ENCODE peak calls at places on chromosomes 11 and 22, in five cellular contexts. W, H, Y, O and G are unnamed samples.

GRCh38 chr22:36486619-36487384 is 5.4 kb upstream of the TXN2 start:
- DNase-seq in H (peak; percentile 64), O (no peak), W (no peak), Y (peak; percentile 44), G (peak; percentile 56)

GRCh38 chr11:98300777-98301176 is 720.0 kb upstream of the CNTN5 start:
- DNase-seq in H (no peak), Y (no peak), W (no peak), O (no peak), G (no peak)

GRCh38 chr11:34625576-34625975 is 4.7 kb downstream of the EHF start:
- DNase-seq in Y (no peak), O (no peak), W (no peak), H (no peak), G (no peak)

GRCh38 chr11:108757630-108758029 is 92.8 kb downstream of the DDX10 start:
- DNase-seq in Y (no peak), H (no peak), W (no peak), O (no peak), G (no peak)

GRCh38 chr11:127000291-127000968 is at the start of gene KIRREL3:
- DNase-seq in H (no peak), Y (no peak), O (no peak), W (no peak), G (no peak)

GRCh38 chr11:120998581-120998980 is 25.3 kb upstream of the TBCEL start:
- DNase-seq in W (no peak), O (no peak), H (no peak), Y (no peak), G (no peak)

GRCh38 chr22:19986011-19986409 is 30.6 kb downstream of the ARVCF start:
- DNase-seq in W (no peak), Y (no peak), O (no peak), H (no peak), G (no peak)

GRCh38 chr22:36411589-36412258 is 24.0 kb upstream of the MYH9 start:
- DNase-seq in W (no peak), H (peak; percentile 73), Y (no peak), O (no peak), G (no peak)

GRCh38 chr11:1307163-1307870 is 2.1 kb downstream of the TOLLIP start:
- DNase-seq in Y (peak; percentile 83), O (no peak), H (peak; percentile 59), W (no peak), G (no peak)

GRCh38 chr11:77197626-77198320 is 69.7 kb downstream of the MYO7A start:
- DNase-seq in O (no peak), W (no peak), Y (no peak), H (peak; percentile 44), G (no peak)

GRCh38 chr22:40808018-40808841 is 10.9 kb downstream of the SLC25A17 start:
- DNase-seq in Y (no peak), O (no peak), W (no peak), H (no peak), G (peak; percentile 6)

GRCh38 chr11:70410276-70410675 is 11.9 kb downstream of the CTTN start:
- DNase-seq in W (no peak), Y (no peak), O (peak; percentile 87), H (no peak), G (no peak)

GRCh38 chr11:71309181-71309580 is 56.8 kb upstream of the SHANK2 start:
- DNase-seq in H (peak; percentile 16), Y (no peak), W (no peak), O (no peak), G (no peak)

GRCh38 chr22:37309221-37310074 is 27.1 kb downstream of the CYTH4 start:
- DNase-seq in W (no peak), H (no peak), O (no peak), Y (no peak), G (no peak)

GRCh38 chr11:404551-405264 is 10.1 kb downstream of the SIGIRR start:
- DNase-seq in O (no peak), W (no peak), Y (no peak), H (peak; percentile 55), G (no peak)

GRCh38 chr11:96324912-96325311 is 18.1 kb downstream of the MAML2 start:
- DNase-seq in H (no peak), W (no peak), Y (peak; percentile 84), O (no peak), G (peak; percentile 82)

DNA sequence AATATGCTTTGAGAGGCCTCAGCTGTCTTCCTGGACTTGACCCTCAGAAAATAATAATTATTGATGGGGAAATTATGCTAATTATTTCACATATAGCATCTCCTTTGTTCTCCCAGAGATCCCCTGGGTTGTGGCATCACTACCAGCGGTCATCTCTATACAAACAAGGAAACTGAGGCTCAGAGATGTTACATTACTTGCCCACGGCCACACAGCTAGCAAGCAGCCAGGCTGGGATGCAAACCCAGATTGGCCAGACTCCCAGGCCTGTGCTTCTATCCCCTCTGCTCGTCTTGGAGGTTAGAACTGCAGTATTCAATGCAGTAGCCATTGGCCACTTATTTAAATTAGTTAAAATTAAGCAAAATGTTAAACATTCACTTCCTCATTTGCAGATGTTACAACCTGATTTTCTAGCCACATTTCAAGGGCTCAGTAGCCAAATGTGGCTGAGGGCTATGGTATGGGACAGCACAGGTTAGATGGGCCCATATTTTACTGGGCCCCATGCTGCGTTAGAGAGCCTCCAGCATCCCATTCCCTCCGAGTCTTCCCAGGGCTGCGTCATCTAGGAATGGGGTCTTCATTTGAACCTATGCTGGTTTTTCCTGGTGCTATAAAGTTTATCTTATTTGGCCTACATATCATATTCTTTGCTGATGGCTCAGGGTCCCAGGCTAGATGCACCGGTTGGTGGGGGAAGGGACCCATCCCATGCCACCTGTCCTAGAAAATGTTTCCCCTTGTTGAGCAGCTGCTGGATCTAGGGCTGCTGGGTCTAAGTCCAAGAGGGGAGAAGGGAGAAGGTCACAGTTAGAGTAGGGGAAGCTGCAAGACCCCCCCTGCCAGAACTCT is 2.2 kb downstream of the SLC35C1 start:
- DNase-seq in H (no peak), Y (no peak), O (no peak), W (no peak), G (no peak)
- H3K4me3 ChIP-seq in H (no peak overlapping the region), Y (no peak overlapping the region), O (peak overlapping the region; percentile 88), W (peak overlapping the region; percentile 93), G (peak overlapping the region; percentile 93)

GRCh38 chr11:10519630-10520029 is 21.4 kb downstream of the RNF141 start:
- DNase-seq in Y (peak; percentile 75), H (no peak), O (no peak), W (no peak), G (no peak)

GRCh38 chr11:10524471-10524870 is 16.5 kb downstream of the RNF141 start:
- DNase-seq in O (no peak), Y (peak; percentile 31), H (no peak), W (no peak), G (no peak)

GRCh38 chr11:10522921-10523320 is 18.1 kb downstream of the RNF141 start:
- DNase-seq in H (no peak), Y (peak; percentile 55), O (no peak), W (no peak), G (peak; percentile 13)

GRCh38 chr11:10520562-10520961 is 20.4 kb downstream of the RNF141 start:
- DNase-seq in Y (no peak), H (no peak), W (no peak), O (no peak), G (no peak)

DNA sequence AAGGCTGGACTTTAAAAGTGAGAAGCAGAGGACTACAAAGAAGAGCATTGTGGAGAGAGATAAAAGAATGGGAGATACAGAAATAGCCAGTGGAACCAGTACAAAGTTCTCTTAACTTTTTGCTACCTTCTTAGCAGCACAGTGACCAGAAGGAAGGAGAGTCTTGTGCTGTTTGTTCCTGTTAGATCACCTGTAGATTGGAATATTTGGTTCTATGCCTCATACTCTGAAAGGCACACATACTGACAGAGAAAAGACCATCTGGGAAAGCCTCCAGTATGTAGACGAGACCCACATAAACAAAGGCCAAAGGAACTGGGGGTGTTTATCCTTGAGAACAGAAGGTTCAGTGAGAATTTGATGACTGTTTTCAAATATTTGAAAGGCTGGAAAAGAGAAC is 18.7 kb downstream of the RNF141 start:
- DNase-seq in Y (no peak), W (no peak), O (no peak), H (no peak), G (no peak)
- TF ChIP-seq CTCF in Y (no peak), W (no peak), O (no peak), H (no peak), G (no peak)

GRCh38 chr11:67506426-67507032 is 1.4 kb upstream of the PITPNM1 start:
- DNase-seq in Y (no peak), O (no peak), W (no peak), H (peak; percentile 61), G (no peak)

GRCh38 chr11:67510023-67510345 is 2.0 kb upstream of the CDK2AP2 start:
- DNase-seq in O (no peak), H (no peak), W (no peak), Y (no peak), G (no peak)

GRCh38 chr11:67508486-67509121 is 642 bp upstream of the CDK2AP2 start:
- DNase-seq in H (peak; percentile 100), Y (peak; percentile 79), O (peak; percentile 99), W (peak; percentile 88), G (peak; percentile 95)

GRCh38 chr11:67507242-67507890 is 596 bp downstream of the CDK2AP2 start:
- DNase-seq in O (peak; percentile 68), H (peak; percentile 80), W (peak; percentile 29), Y (peak; percentile 73), G (peak; percentile 67)

DNA sequence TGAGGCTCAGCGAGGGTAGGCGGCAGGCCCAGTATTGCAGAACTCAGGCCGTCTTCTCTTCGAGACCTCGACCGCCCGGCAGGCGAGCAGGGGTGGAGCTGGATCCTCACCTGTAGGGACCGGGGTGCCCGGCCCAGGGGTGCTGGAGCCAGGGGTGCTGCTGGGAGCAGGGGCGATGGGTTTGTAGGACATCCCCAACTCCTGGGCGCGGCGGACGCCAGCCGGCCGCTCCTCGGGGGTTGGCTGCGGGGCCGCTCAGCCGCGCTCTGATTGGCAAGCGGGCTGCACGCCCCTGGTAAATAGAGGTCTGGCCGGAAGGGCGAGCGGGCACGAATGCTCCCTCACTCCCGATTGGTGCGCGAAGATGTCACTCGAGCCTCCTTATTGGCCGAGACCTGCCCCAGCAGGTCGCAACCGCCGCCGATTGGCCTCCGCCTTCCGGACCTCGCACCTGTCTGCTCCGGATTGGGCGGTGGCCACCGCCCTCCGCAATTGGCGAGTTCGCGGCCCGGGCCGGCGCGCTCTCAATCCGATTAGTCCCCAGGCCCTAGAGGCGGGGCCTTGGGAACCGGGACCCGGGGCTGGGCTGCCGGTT is at the start of gene CDK2AP2:
- DNase-seq in W (peak; percentile 100), O (peak; percentile 100), H (peak; percentile 98), Y (peak; percentile 97), G (peak; percentile 99)
- H3K4me3 ChIP-seq in W (peak within 1 kb of the TSS; percentile 87), O (peak within 1 kb of the TSS; percentile 97), H (peak within 1 kb of the TSS; percentile 50), Y (peak within 1 kb of the TSS; percentile 83), G (peak within 1 kb of the TSS; percentile 87)

DNA sequence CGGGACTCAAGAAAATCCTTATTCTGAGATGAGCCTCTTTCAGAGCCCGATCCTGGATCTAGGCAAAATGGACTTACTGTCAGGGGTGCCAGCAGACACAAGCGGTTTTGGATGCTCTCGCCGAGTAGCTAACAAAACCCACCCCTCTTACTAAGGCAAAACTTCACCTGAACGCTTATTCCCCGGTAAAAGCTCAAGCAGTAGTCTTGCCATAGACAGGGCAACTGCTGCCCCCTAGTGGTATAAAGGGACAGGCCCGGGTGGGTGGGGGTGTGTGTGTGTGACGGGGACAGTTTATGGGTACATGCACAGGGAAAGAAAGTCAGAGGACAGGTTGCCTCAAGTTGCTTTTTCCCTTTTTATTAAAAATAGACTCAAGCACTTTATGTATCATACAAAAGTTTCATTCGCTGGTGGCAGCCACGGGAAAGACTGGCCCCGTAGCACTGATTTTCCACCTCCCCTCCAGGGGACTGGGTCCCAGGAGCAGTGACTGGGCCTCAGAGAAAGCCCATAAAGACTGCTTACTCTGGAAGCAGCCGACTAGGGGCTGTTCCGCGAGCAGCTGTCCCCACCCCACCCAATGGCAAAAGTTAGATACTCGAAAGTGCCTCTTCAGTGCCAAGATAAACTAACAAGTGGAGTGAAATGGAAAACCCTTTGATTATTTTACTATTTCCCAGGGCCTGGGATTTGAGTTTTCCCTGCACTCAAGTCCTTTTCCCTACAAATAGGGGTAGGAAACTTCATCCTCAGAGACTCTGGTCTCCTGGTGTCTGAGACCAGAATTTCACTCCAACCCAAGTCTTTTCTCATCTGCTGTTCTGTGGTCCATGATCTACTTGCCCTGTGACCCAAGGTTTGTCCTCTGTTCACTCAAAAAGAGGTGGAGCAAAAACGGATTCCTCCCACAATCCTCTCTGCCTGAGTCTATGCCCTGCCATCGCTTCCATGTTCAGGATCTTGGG is 4.7 kb downstream of the YPEL4 start:
- DNase-seq in H (peak; percentile 90), W (no peak), O (peak; percentile 75), Y (peak; percentile 56), G (peak; percentile 74)
- TF ChIP-seq CTCF in H (peak; percentile 89), W (peak; percentile 86), O (peak; percentile 90), Y (peak; percentile 88), G (peak; percentile 90)